ENCODE peak calls at places on chromosomes 2 and 18, in four cellular contexts. G is HEK293T; C is stimulated activated CD4-positive, alpha-beta T cell treated with anti-CD3 and anti-CD28 coated beads, Interleukin-4, amount 100 ng/mL, for 4 hours; A is hippocampal formation. S is an unnamed sample.

GRCh38 chr2:10531874-10532273 is 83.7 kb upstream of the ODC1 start:
- DNase-seq in A (no peak), G (no peak), C (no peak), S (no peak)

GRCh38 chr2:112187805-112188596 is 49.8 kb downstream of the FBLN7 start:
- DNase-seq in A (no peak), G (no peak), C (peak; percentile 86), S (no peak)

GRCh38 chr2:165582409-165582808 is 112.9 kb downstream of the CSRNP3 start:
- DNase-seq in G (no peak), A (no peak), C (no peak), S (peak; percentile 58)

GRCh38 chr2:64966839-64967238 is 22.4 kb upstream of the SLC1A4 start:
- DNase-seq in G (no peak), A (no peak), C (no peak), S (no peak)

GRCh38 chr2:233094614-233095013 is 34.5 kb downstream of the INPP5D start:
- DNase-seq in C (no peak), A (no peak), G (no peak), S (no peak)

GRCh38 chr2:65729246-65729645 is 296.8 kb upstream of the SPRED2 start:
- DNase-seq in A (no peak), G (no peak), C (no peak), S (no peak)

GRCh38 chr2:187429989-187430388 is 18.1 kb downstream of the CALCRL start:
- DNase-seq in A (no peak), C (no peak), G (no peak), S (no peak)

GRCh38 chr18:79695269-79695668 is 15.7 kb downstream of the CTDP1 start:
- DNase-seq in C (no peak), A (no peak), G (no peak), S (no peak)

GRCh38 chr2:8511868-8512612 is 169.8 kb upstream of the ID2 start:
- DNase-seq in A (no peak), C (no peak), G (no peak), S (no peak)

GRCh38 chr2:66541646-66542045 is 106.7 kb downstream of the MEIS1 start:
- DNase-seq in A (peak; percentile 67), G (no peak), C (no peak), S (peak; percentile 82)

GRCh38 chr2:184520441-184520840 is 77.9 kb upstream of the ZNF804A start:
- DNase-seq in A (no peak), G (no peak), C (no peak), S (no peak)

S was measured in midbrain.